ENCODE peak calls at places on chromosomes 2 and 18, in five cellular contexts. One of them, this sample, is unnamed.

GRCh38 chr2:83006991-83007390 is 1452.1 kb downstream of the SUCLG1 start:
- DNase-seq in activated naive CD4-positive, alpha-beta T cell: no peak
- DNase-seq in stimulated activated CD4-positive, alpha-beta T cell treated with anti-CD3 and anti-CD28 coated beads, Interleukin-1b, Interleukin-23, amount 100 ng/mL, for 48 hours: no peak
- DNase-seq in H7: no peak
- DNase-seq in activated effector memory CD4-positive, alpha-beta T cell treated with anti-CD3 and anti-CD28 coated beads, Interleukin-2, amount 50 U/mL, for 16 hours: no peak
- DNase-seq in this sample: no peak

GRCh38 chr18:7856733-7857132 is 289.6 kb downstream of the PTPRM start:
- DNase-seq in activated effector memory CD4-positive, alpha-beta T cell treated with anti-CD3 and anti-CD28 coated beads, Interleukin-2, amount 50 U/mL, for 16 hours: no peak
- DNase-seq in stimulated activated CD4-positive, alpha-beta T cell treated with anti-CD3 and anti-CD28 coated beads, Interleukin-1b, Interleukin-23, amount 100 ng/mL, for 48 hours: no peak
- DNase-seq in activated naive CD4-positive, alpha-beta T cell: no peak
- DNase-seq in H7: no peak
- DNase-seq in this sample: no peak

GRCh38 chr2:64362562-64363026 is 91.4 kb upstream of the LGALSL start:
- DNase-seq in H7: no peak
- DNase-seq in activated naive CD4-positive, alpha-beta T cell: no peak
- DNase-seq in stimulated activated CD4-positive, alpha-beta T cell treated with anti-CD3 and anti-CD28 coated beads, Interleukin-1b, Interleukin-23, amount 100 ng/mL, for 48 hours: no peak
- DNase-seq in activated effector memory CD4-positive, alpha-beta T cell treated with anti-CD3 and anti-CD28 coated beads, Interleukin-2, amount 50 U/mL, for 16 hours: no peak
- DNase-seq in this sample: no peak

GRCh38 chr18:9102391-9103216 is at the start of gene NDUFV2:
- DNase-seq in activated naive CD4-positive, alpha-beta T cell: peak; percentile 98
- DNase-seq in H7: peak; percentile 99
- DNase-seq in stimulated activated CD4-positive, alpha-beta T cell treated with anti-CD3 and anti-CD28 coated beads, Interleukin-1b, Interleukin-23, amount 100 ng/mL, for 48 hours: peak; percentile 98
- DNase-seq in activated effector memory CD4-positive, alpha-beta T cell treated with anti-CD3 and anti-CD28 coated beads, Interleukin-2, amount 50 U/mL, for 16 hours: peak; percentile 99
- DNase-seq in this sample: peak; percentile 81

GRCh38 chr2:51490576-51491234 is 458.8 kb upstream of the NRXN1 start:
- DNase-seq in activated effector memory CD4-positive, alpha-beta T cell treated with anti-CD3 and anti-CD28 coated beads, Interleukin-2, amount 50 U/mL, for 16 hours: no peak
- DNase-seq in stimulated activated CD4-positive, alpha-beta T cell treated with anti-CD3 and anti-CD28 coated beads, Interleukin-1b, Interleukin-23, amount 100 ng/mL, for 48 hours: no peak
- DNase-seq in H7: no peak
- DNase-seq in activated naive CD4-positive, alpha-beta T cell: no peak
- DNase-seq in this sample: no peak

GRCh38 chr2:239824051-239824694 is 201.0 kb downstream of the NDUFA10 start:
- DNase-seq in stimulated activated CD4-positive, alpha-beta T cell treated with anti-CD3 and anti-CD28 coated beads, Interleukin-1b, Interleukin-23, amount 100 ng/mL, for 48 hours: no peak
- DNase-seq in activated effector memory CD4-positive, alpha-beta T cell treated with anti-CD3 and anti-CD28 coated beads, Interleukin-2, amount 50 U/mL, for 16 hours: peak; percentile 50
- DNase-seq in H7: peak; percentile 85
- DNase-seq in activated naive CD4-positive, alpha-beta T cell: no peak
- DNase-seq in this sample: no peak

GRCh38 chr2:46119453-46119852 is 177.8 kb upstream of the EPAS1 start:
- DNase-seq in activated naive CD4-positive, alpha-beta T cell: no peak
- DNase-seq in activated effector memory CD4-positive, alpha-beta T cell treated with anti-CD3 and anti-CD28 coated beads, Interleukin-2, amount 50 U/mL, for 16 hours: no peak
- DNase-seq in stimulated activated CD4-positive, alpha-beta T cell treated with anti-CD3 and anti-CD28 coated beads, Interleukin-1b, Interleukin-23, amount 100 ng/mL, for 48 hours: no peak
- DNase-seq in H7: no peak
- DNase-seq in this sample: no peak

GRCh38 chr2:236168110-236169067 is at the start of gene GBX2:
- DNase-seq in activated naive CD4-positive, alpha-beta T cell: no peak
- DNase-seq in stimulated activated CD4-positive, alpha-beta T cell treated with anti-CD3 and anti-CD28 coated beads, Interleukin-1b, Interleukin-23, amount 100 ng/mL, for 48 hours: peak; percentile 16
- DNase-seq in activated effector memory CD4-positive, alpha-beta T cell treated with anti-CD3 and anti-CD28 coated beads, Interleukin-2, amount 50 U/mL, for 16 hours: no peak
- DNase-seq in H7: peak; percentile 99
- DNase-seq in this sample: no peak

GRCh38 chr2:210617732-210618330 is 61.4 kb downstream of the CPS1 start:
- DNase-seq in activated naive CD4-positive, alpha-beta T cell: no peak
- DNase-seq in activated effector memory CD4-positive, alpha-beta T cell treated with anti-CD3 and anti-CD28 coated beads, Interleukin-2, amount 50 U/mL, for 16 hours: no peak
- DNase-seq in stimulated activated CD4-positive, alpha-beta T cell treated with anti-CD3 and anti-CD28 coated beads, Interleukin-1b, Interleukin-23, amount 100 ng/mL, for 48 hours: no peak
- DNase-seq in H7: no peak
- DNase-seq in this sample: no peak

GRCh38 chr2:134917219-134917957 is 1.2 kb upstream of the CCNT2 start:
- DNase-seq in H7: peak; percentile 9
- DNase-seq in activated naive CD4-positive, alpha-beta T cell: no peak
- DNase-seq in stimulated activated CD4-positive, alpha-beta T cell treated with anti-CD3 and anti-CD28 coated beads, Interleukin-1b, Interleukin-23, amount 100 ng/mL, for 48 hours: peak; percentile 9
- DNase-seq in activated effector memory CD4-positive, alpha-beta T cell treated with anti-CD3 and anti-CD28 coated beads, Interleukin-2, amount 50 U/mL, for 16 hours: peak; percentile 64
- DNase-seq in this sample: no peak